ENCODE peak calls at places on chromosomes 11 and 22, in six cellular contexts. R, Z, Q, T, C and D are unnamed samples.

GRCh38 chr11:126229782-126230540 is 18.4 kb downstream of the FAM118B start:
- DNase-seq in R (no peak), Z (no peak), Q (no peak), T (no peak), C (peak), D (no peak)

GRCh38 chr11:12053606-12054361 is 45.4 kb upstream of the DKK3 start:
- DNase-seq in R (no peak), Z (no peak), Q (no peak), T (no peak), C (peak), D (no peak)

GRCh38 chr11:121127809-121128208 is 26.8 kb downstream of the TECTA start:
- DNase-seq in R (no peak), Z (no peak), Q (no peak), T (no peak), C (no peak), D (no peak)

GRCh38 chr11:133713844-133714243 is 131.5 kb downstream of the SPATA19 start:
- DNase-seq in R (no peak), Z (no peak), Q (no peak), T (no peak), C (no peak), D (no peak)

GRCh38 chr11:56751480-56751879 is 3.0 kb upstream of the OR9G4 start:
- DNase-seq in R (no peak), Z (no peak), Q (no peak), T (no peak), C (no peak), D (no peak)

GRCh38 chr11:14547440-14547839 is 27.3 kb upstream of the PSMA1 start:
- DNase-seq in R (no peak), Z (no peak), Q (no peak), T (no peak), C (no peak), D (no peak)

GRCh38 chr11:111299111-111300026 is 1.0 kb downstream of the POU2AF3 start:
- DNase-seq in R (peak), Z (peak), Q (no peak), T (peak), C (peak), D (no peak)

GRCh38 chr11:62710001-62710345 is 2.5 kb downstream of the GNG3 start:
- DNase-seq in R (peak), Z (no peak), Q (no peak), T (peak), C (no peak), D (no peak)

GRCh38 chr11:129620705-129621104 is 194.9 kb upstream of the TMEM45B start:
- DNase-seq in R (no peak), Z (no peak), Q (no peak), T (no peak), C (no peak), D (no peak)

GRCh38 chr11:93493252-93493897 is 49.8 kb downstream of the SMCO4 start:
- DNase-seq in R (no peak), Z (no peak), Q (no peak), T (no peak), C (no peak), D (no peak)

GRCh38 chr11:112270551-112271180 is 10.0 kb upstream of the PLET1 start:
- DNase-seq in R (no peak), Z (no peak), Q (no peak), T (no peak), C (no peak), D (no peak)

GRCh38 chr11:119029340-119030028 is 1.2 kb downstream of the SLC37A4 start:
- DNase-seq in R (no peak), Z (no peak), Q (peak), T (no peak), C (no peak), D (peak)

GRCh38 chr22:47692811-47693210 is 930.4 kb downstream of the TBC1D22A start:
- DNase-seq in R (no peak), Z (no peak), Q (no peak), T (no peak), C (no peak), D (no peak)

GRCh38 chr11:19821412-19821875 is 108.8 kb downstream of the NAV2 start:
- DNase-seq in R (no peak), Z (no peak), Q (no peak), T (no peak), C (no peak), D (no peak)

GRCh38 chr11:76756341-76756771 is 26.8 kb upstream of the TSKU start:
- DNase-seq in R (no peak), Z (no peak), Q (no peak), T (no peak), C (no peak), D (no peak)

GRCh38 chr11:39777035-39777434 is 1682.4 kb downstream of the LRRC4C start:
- DNase-seq in R (no peak), Z (no peak), Q (no peak), T (no peak), C (no peak), D (no peak)

GRCh38 chr11:14554959-14555358 is 34.8 kb upstream of the PSMA1 start:
- DNase-seq in R (no peak), Z (no peak), Q (no peak), T (no peak), C (no peak), D (peak)

GRCh38 chr11:118838905-118839553 is 44.7 kb upstream of the CXCR5 start:
- DNase-seq in R (no peak), Z (no peak), Q (no peak), T (no peak), C (no peak), D (no peak)

GRCh38 chr11:86447763-86448480 is 73.2 kb downstream of the CCDC81 start:
- DNase-seq in R (no peak), Z (no peak), Q (peak), T (no peak), C (no peak), D (no peak)

GRCh38 chr22:23984430-23984829 is 4.5 kb downstream of the GSTT2 start:
- DNase-seq in R (peak), Z (no peak), Q (no peak), T (no peak), C (peak), D (peak)

GRCh38 chr22:50287731-50288130 is 17.6 kb upstream of the MAPK11 start:
- DNase-seq in R (no peak), Z (no peak), Q (no peak), T (no peak), C (no peak), D (no peak)

GRCh38 chr22:50640857-50641647 is 13.1 kb upstream of the ARSA start:
- DNase-seq in R (no peak), Z (no peak), Q (no peak), T (no peak), C (no peak), D (no peak)

GRCh38 chr22:23774922-23775436 is 2.3 kb downstream of the MMP11 start:
- DNase-seq in R (peak), Z (no peak), Q (no peak), T (no peak), C (peak), D (no peak)

GRCh38 chr11:47359586-47359985 is 7.1 kb upstream of the MYBPC3 start:
- DNase-seq in R (no peak), Z (no peak), Q (peak), T (no peak), C (no peak), D (peak)